ENCODE peak calls at places on chromosome 9, in five cellular contexts. D is CD8-positive, alpha-beta T cell; C is Panc1; Q is testis; Y is ovary. A is an unnamed sample.

GRCh38 chr9:93667006-93667405 is 90.6 kb downstream of the PHF2 start:
- DNase-seq in Q (no peak), Y (peak; percentile 18), C (no peak), D (no peak), A (peak; percentile 45)

GRCh38 chr9:86639899-86640379 is 285.7 kb upstream of the TUT7 start:
- DNase-seq in Y (no peak), Q (no peak), C (no peak), D (no peak), A (no peak)

GRCh38 chr9:27195191-27195590 is 86.2 kb downstream of the TEK start:
- DNase-seq in D (no peak), Y (no peak), C (no peak), Q (no peak), A (no peak)

GRCh38 chr9:27117489-27118135 is 8.6 kb downstream of the TEK start:
- DNase-seq in Y (peak; percentile 37), Q (no peak), D (no peak), C (no peak), A (no peak)

GRCh38 chr9:121566401-121567141 is 66.9 kb upstream of the GGTA1 start:
- DNase-seq in C (no peak), D (no peak), Y (peak; percentile 58), Q (peak; percentile 59), A (no peak)

GRCh38 chr9:112777914-112778313 is 27.4 kb downstream of the SNX30 start:
- DNase-seq in Q (no peak), Y (no peak), D (no peak), C (no peak), A (no peak)

GRCh38 chr9:8074645-8075044 is 275.1 kb upstream of the DMAC1 start:
- DNase-seq in Y (no peak), Q (no peak), D (no peak), C (no peak), A (no peak)

GRCh38 chr9:27539479-27540441 is 10.1 kb upstream of the MOB3B start:
- DNase-seq in D (no peak), Q (no peak), C (no peak), Y (peak; percentile 63), A (no peak)

GRCh38 chr9:95732803-95733686 is 142.4 kb upstream of the ERCC6L2 start:
- DNase-seq in C (no peak), Y (no peak), D (no peak), Q (no peak), A (no peak)

GRCh38 chr9:120612218-120612617 is 32.3 kb upstream of the CDK5RAP2 start:
- DNase-seq in Y (no peak), C (no peak), D (no peak), Q (no peak), A (no peak)

GRCh38 chr9:120733190-120733589 is 18.9 kb upstream of the MEGF9 start:
- DNase-seq in C (no peak), D (no peak), Q (no peak), Y (no peak), A (no peak)

GRCh38 chr9:81132796-81133195 is 556.6 kb downstream of the TLE1 start:
- DNase-seq in C (no peak), Q (no peak), D (no peak), Y (no peak), A (no peak)

GRCh38 chr9:93676310-93677054 is 100.1 kb downstream of the PHF2 start:
- DNase-seq in Q (peak; percentile 11), Y (peak; percentile 7), C (no peak), D (no peak), A (no peak)

GRCh38 chr9:3699868-3700267 is 174.1 kb upstream of the RFX3 start:
- DNase-seq in Q (no peak), C (no peak), D (no peak), Y (no peak), A (no peak)

GRCh38 chr9:85723220-85723619 is 18.5 kb downstream of the AGTPBP1 start:
- DNase-seq in D (peak; percentile 59), Q (peak; percentile 17), Y (no peak), C (no peak), A (peak; percentile 41)

GRCh38 chr9:122350577-122351355 is 20.1 kb upstream of the PTGS1 start:
- DNase-seq in Y (peak; percentile 78), C (peak; percentile 47), D (peak; percentile 67), Q (peak; percentile 82), A (peak; percentile 67)

GRCh38 chr9:92378825-92379535 is 25.4 kb downstream of the OGN start:
- DNase-seq in D (no peak), Q (no peak), Y (no peak), C (no peak), A (no peak)

DNA sequence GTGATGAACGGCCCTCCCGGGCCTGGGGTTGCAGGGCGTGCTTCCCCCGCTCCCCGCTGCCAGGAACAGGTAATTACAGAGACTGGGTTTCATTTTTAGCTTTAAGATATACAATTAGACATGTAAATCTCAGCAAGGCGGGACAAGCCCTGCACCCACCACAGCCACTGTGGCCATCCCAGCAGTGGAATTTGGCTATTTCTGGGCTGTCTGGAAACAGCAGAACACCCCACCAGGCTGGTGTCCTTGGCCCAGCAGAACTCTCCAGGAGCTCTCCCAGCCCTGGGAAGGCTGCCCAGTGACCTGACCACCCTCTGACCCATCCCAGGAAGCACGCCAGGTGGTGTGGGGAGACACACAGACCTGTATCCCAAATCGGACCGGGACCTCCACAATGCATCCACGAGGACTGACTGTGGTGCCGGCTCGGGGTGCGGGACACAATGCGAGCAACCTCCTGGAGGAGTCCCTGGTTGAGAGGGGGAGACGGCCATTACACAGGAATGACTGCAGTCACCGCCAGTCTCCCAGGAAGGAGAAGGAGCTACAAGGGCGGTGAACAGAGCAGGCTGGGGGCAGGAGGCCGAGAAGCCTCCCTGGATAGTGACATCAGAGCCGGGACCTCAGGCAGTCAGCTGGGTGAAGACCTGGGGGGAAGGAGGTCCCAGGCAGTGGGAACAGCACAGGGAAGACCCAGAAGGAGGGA is 17.3 kb downstream of the EEIG1 start:
- DNase-seq in C (no peak), Q (peak; percentile 68), D (no peak), Y (peak; percentile 83), A (no peak)
- H3K4me1 ChIP-seq in C (peaks cover 93% of the 10 kb centered on the region), Q (peaks cover 78% of the 10 kb centered on the region), D (peaks cover 100% of the 10 kb centered on the region), Y (peaks cover 61% of the 10 kb centered on the region), A (peaks cover 100% of the 10 kb centered on the region)

GRCh38 chr9:17907780-17908513 is 329.1 kb downstream of the SH3GL2 start:
- DNase-seq in Q (no peak), D (no peak), Y (peak; percentile 19), C (no peak), A (no peak)
- H3K27ac ChIP-seq in Q (no peak overlapping the region), D (no peak overlapping the region), Y (no peak overlapping the region), C (no peak overlapping the region), A (no peak overlapping the region)

GRCh38 chr9:127541176-127541575 is 70.9 kb upstream of the STXBP1 start:
- DNase-seq in C (no peak), Q (no peak), Y (no peak), D (no peak), A (no peak)
- H3K4me1 ChIP-seq in C (peaks cover 85% of the 10 kb centered on the region), Q (peaks cover 66% of the 10 kb centered on the region), Y (peaks cover 27% of the 10 kb centered on the region), D (no peaks in the 10 kb centered on the region), A (no peaks in the 10 kb centered on the region)

GRCh38 chr9:131594906-131595675 is 49.8 kb downstream of the PRRT1B start:
- DNase-seq in Y (no peak), D (no peak), C (no peak), Q (no peak), A (no peak)

GRCh38 chr9:131595771-131596743 is 50.7 kb downstream of the PRRT1B start:
- DNase-seq in Y (no peak), C (no peak), D (no peak), Q (no peak), A (no peak)

GRCh38 chr9:131593255-131593820 is 48.0 kb downstream of the PRRT1B start:
- DNase-seq in Y (no peak), Q (no peak), C (no peak), D (no peak), A (no peak)

GRCh38 chr9:131591845-131592208 is 46.5 kb downstream of the PRRT1B start:
- DNase-seq in C (no peak), D (no peak), Q (no peak), Y (no peak), A (no peak)

DNA sequence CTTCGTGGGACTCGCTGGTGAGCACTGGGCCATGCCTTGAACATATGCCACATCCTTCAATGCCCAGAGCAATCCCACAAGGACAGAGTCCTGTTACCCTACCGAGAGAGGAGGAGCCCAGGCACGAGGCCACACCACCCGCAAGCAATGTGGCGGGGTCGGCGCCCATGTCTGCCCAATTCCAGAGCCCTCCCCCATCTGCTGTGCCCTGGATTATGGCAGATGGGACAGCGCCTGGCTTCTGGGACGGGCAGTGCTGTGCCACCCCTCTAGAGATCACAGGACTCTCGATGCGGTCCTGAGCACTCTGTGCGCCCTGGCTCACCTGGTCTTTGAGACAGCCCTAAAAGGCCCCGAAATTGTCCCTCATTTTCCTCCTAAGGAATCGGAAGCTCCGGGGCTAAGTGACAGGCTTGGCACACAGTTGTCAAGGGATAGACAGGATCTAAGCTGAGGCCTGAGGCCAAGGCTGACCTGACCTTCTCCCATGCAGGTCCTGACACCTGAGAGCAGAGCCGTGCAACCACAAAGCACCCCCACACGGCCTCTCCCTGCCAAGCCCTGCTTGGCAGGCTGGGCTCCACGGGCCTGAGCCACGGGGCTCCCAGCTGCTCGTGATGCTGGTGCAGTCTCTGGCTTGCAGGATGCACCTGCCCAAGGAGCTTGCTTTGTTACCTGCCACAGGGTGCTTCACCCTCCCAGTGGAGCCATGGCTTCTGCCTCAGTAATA is 48.8 kb downstream of the PRRT1B start:
- DNase-seq in Q (no peak), D (no peak), Y (no peak), C (no peak), A (no peak)
- H3K27ac ChIP-seq in Q (no peak overlapping the region), D (no peak overlapping the region), Y (no peak overlapping the region), C (no peak overlapping the region), A (no peak overlapping the region)

GRCh38 chr9:33113799-33114547 is 37.5 kb upstream of the SMU1 start:
- DNase-seq in C (no peak), Q (peak; percentile 4), Y (no peak), D (no peak), A (no peak)

GRCh38 chr9:33112099-33112498 is 35.6 kb upstream of the SMU1 start:
- DNase-seq in D (no peak), Y (no peak), Q (peak; percentile 10), C (no peak), A (no peak)

GRCh38 chr9:33117306-33117705 is 40.8 kb upstream of the SMU1 start:
- DNase-seq in D (no peak), Q (no peak), Y (peak; percentile 2), C (no peak), A (no peak)

GRCh38 chr9:33116855-33117254 is 40.4 kb upstream of the SMU1 start:
- DNase-seq in C (no peak), Y (no peak), Q (no peak), D (no peak), A (no peak)

GRCh38 chr9:33114746-33115145 is 38.3 kb upstream of the SMU1 start:
- DNase-seq in C (no peak), Y (no peak), Q (no peak), D (no peak), A (no peak)
- H3K4me1 ChIP-seq in C (no peaks in the 10 kb centered on the region), Y (no peaks in the 10 kb centered on the region), Q (no peaks in the 10 kb centered on the region), D (peaks cover 15% of the 10 kb centered on the region), A (peaks cover 12% of the 10 kb centered on the region)

GRCh38 chr9:127496974-127497373 is 45.7 kb downstream of the LRSAM1 start:
- DNase-seq in Q (no peak), C (no peak), Y (no peak), D (no peak), A (no peak)
- H3K27ac ChIP-seq in Q (peak overlapping the region; percentile 27), C (no peak overlapping the region), Y (no peak overlapping the region), D (no peak overlapping the region), A (no peak overlapping the region)

GRCh38 chr9:20506631-20507030 is 115.7 kb downstream of the MLLT3 start:
- DNase-seq in D (no peak), Y (no peak), Q (no peak), C (no peak), A (no peak)
- H3K4me1 ChIP-seq in D (peaks cover 40% of the 10 kb centered on the region), Y (no peaks in the 10 kb centered on the region), Q (no peaks in the 10 kb centered on the region), C (no peaks in the 10 kb centered on the region), A (peaks cover 57% of the 10 kb centered on the region)

GRCh38 chr9:1979815-1980367 is 35.3 kb upstream of the SMARCA2 start:
- DNase-seq in D (no peak), C (no peak), Q (no peak), Y (peak; percentile 27), A (no peak)
- H3K27ac ChIP-seq in D (no peak overlapping the region), C (no peak overlapping the region), Q (no peak overlapping the region), Y (no peak overlapping the region), A (no peak overlapping the region)

A was measured in CD8-positive, alpha-beta memory T cell.